ENCODE peak calls at places on chromosomes 6 and 20, in eight cellular contexts. H is GM12878, P is breast epithelium, L is HCT116, U is prostate gland, J is HepG2, O is esophagus muscularis mucosa, K is Panc1. X is an unnamed sample.

GRCh38 chr6:30769088-30769852 is 24.9 kb upstream of the IER3 start:
- DNase-seq in P (peak; percentile 85), L (peak; percentile 96), K (peak; percentile 93), J (peak; percentile 96), H (no peak), O (no peak), U (peak; percentile 41), X (peak; percentile 52)

GRCh38 chr20:9059931-9060330 is 9.0 kb upstream of the PLCB4 start:
- DNase-seq in P (no peak), O (no peak), U (no peak), H (no peak), L (no peak), K (no peak), J (no peak), X (no peak)

GRCh38 chr6:143745160-143746133 is 67.7 kb downstream of the PHACTR2 start:
- DNase-seq in U (peak; percentile 60), K (no peak), P (no peak), H (no peak), L (peak; percentile 15), O (no peak), J (peak; percentile 100), X (peak; percentile 57)

GRCh38 chr6:43758617-43759050 is 11.4 kb upstream of the VEGFA start:
- DNase-seq in H (no peak), J (no peak), U (no peak), O (no peak), P (no peak), K (no peak), L (no peak), X (no peak)

GRCh38 chr6:21500894-21501293 is 92.7 kb upstream of the SOX4 start:
- DNase-seq in H (no peak), P (no peak), L (no peak), J (no peak), U (no peak), K (no peak), O (no peak), X (peak; percentile 29)

GRCh38 chr6:162726997-162727346 is 594 bp downstream of the PRKN start:
- DNase-seq in O (no peak), J (no peak), H (no peak), L (no peak), K (no peak), P (no peak), U (peak; percentile 5), X (no peak)

GRCh38 chr6:11439017-11439420 is 98.5 kb upstream of the TMEM170B start:
- DNase-seq in K (no peak), J (no peak), L (no peak), P (no peak), O (no peak), H (no peak), U (no peak), X (no peak)

GRCh38 chr6:1136415-1136774 is 175.5 kb upstream of the FOXQ1 start:
- DNase-seq in J (no peak), U (peak; percentile 33), P (peak; percentile 22), O (peak; percentile 91), K (no peak), L (no peak), H (no peak), X (no peak)

GRCh38 chr20:40860487-40860902 is 168.1 kb upstream of the TOP1 start:
- DNase-seq in K (no peak), J (no peak), P (peak; percentile 33), H (no peak), U (no peak), O (no peak), L (peak; percentile 85), X (no peak)

GRCh38 chr20:10501377-10501776 is 66.3 kb downstream of the SLX4IP start:
- DNase-seq in U (peak; percentile 60), P (peak; percentile 89), O (no peak), H (no peak), K (no peak), L (no peak), J (no peak), X (no peak)

GRCh38 chr20:58690851-58691250 is 1.7 kb upstream of the NPEPL1 start:
- DNase-seq in P (no peak), L (no peak), H (no peak), O (no peak), U (peak; percentile 34), K (no peak), J (no peak), X (peak; percentile 24)

GRCh38 chr6:23533311-23533710 is 592.7 kb upstream of the NRSN1 start:
- DNase-seq in J (no peak), U (no peak), L (no peak), K (no peak), H (no peak), P (no peak), O (no peak), X (no peak)

GRCh38 chr6:170289108-170289931 is 1.6 kb downstream of the DLL1 start:
- DNase-seq in U (no peak), P (no peak), K (no peak), H (no peak), O (no peak), L (no peak), J (no peak), X (no peak)

GRCh38 chr6:77837034-77837784 is 184.4 kb downstream of the MEI4 start:
- DNase-seq in H (no peak), K (no peak), O (no peak), J (no peak), P (no peak), U (no peak), L (no peak), X (no peak)

GRCh38 chr6:111210074-111210729 is 122.9 kb downstream of the SLC16A10 start:
- DNase-seq in J (peak; percentile 60), L (peak; percentile 45), P (no peak), K (peak; percentile 73), O (no peak), U (peak; percentile 44), H (peak; percentile 30), X (no peak)

GRCh38 chr6:163406320-163406719 is 8.2 kb upstream of the QKI start:
- DNase-seq in J (no peak), H (no peak), O (no peak), P (no peak), K (no peak), L (no peak), U (no peak), X (no peak)

GRCh38 chr20:58892932-58893224 is 40.4 kb downstream of the GNAS start:
- DNase-seq in H (no peak), U (no peak), P (no peak), O (no peak), K (no peak), J (no peak), L (no peak), X (no peak)

GRCh38 chr6:140276719-140277118 is 902.3 kb upstream of the CITED2 start:
- DNase-seq in L (no peak), U (no peak), H (no peak), K (no peak), P (no peak), O (no peak), J (no peak), X (no peak)

GRCh38 chr6:159249752-159250151 is 80.6 kb downstream of the FNDC1 start:
- DNase-seq in O (peak; percentile 42), K (no peak), H (no peak), L (no peak), J (no peak), P (peak; percentile 30), U (no peak), X (no peak)

GRCh38 chr20:49595811-49596545 is 28.0 kb upstream of the PTGIS start:
- DNase-seq in U (no peak), O (no peak), L (no peak), P (no peak), J (no peak), K (no peak), H (no peak), X (no peak)

GRCh38 chr20:39885975-39886649 is 802.9 kb downstream of the MAFB start:
- DNase-seq in K (peak; percentile 17), J (peak; percentile 21), O (no peak), L (no peak), H (no peak), U (peak; percentile 42), P (no peak), X (peak; percentile 38)

GRCh38 chr6:44665683-44666082 is 278.2 kb downstream of the CDC5L start:
- DNase-seq in P (no peak), O (no peak), L (no peak), K (no peak), J (no peak), H (no peak), U (no peak), X (peak; percentile 8)

GRCh38 chr6:86031713-86032112 is 389.0 kb upstream of the SYNCRIP start:
- DNase-seq in J (no peak), U (no peak), O (no peak), P (no peak), K (no peak), H (no peak), L (no peak), X (no peak)

GRCh38 chr6:82385102-82385501 is 21.5 kb downstream of the TPBG start:
- DNase-seq in U (no peak), H (no peak), K (no peak), L (no peak), J (no peak), O (no peak), P (no peak), X (no peak)
- TF ChIP-seq POLR2AphosphoS5 in U (no peak), H (no peak), K (no peak), L (no peak), J (no peak), O (no peak), P (no peak), X (no peak)

DNA sequence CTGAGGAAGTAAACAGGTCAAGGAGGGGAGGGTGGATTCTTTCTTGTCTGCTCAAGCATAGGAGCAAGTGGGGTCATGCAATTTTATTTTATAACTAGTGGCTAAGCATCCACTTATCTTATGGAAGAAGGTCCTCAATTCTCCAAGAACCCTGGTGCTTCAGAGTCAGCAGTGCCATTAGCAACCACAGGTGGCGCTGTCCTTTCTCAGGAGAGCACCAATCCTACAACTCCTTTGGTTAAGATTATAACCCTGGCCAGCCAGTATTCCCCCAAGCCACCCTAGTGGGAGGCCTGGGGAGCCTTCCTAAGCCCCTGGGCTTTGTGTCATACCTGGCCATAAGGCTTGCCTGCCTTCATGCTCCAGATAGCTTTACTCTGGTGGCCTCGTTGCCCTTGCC is 60.7 kb downstream of the PCSK2 start:
- DNase-seq in P (no peak), L (no peak), U (no peak), J (no peak), O (no peak), K (no peak), H (no peak), X (no peak)
- TF ChIP-seq CTCF in P (no peak), L (peak; percentile 52), U (no peak), J (no peak), O (no peak), K (peak; percentile 33), H (no peak), X (no peak)

DNA sequence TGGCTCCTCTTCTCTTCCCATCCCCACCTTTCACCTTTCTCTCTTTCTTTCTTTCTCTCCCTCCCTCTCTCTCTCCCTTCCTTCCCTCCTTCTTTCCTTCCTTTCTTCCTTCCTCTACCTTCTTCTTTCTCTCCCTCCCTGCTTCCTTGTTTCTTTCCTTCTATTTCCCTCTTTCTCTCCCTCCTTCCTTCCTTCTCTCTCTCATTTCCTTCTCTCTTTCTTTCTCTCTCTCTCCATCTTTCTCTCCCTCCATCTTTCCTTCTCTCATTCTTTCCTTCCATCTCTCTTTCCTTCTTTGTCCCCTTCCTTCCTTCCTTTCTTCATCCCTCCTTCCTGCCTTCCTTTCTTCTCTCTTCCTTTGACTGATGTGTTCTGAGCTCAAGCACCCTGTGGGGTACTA is 1467.0 kb upstream of the DEFB115 start:
- DNase-seq in J (no peak), K (no peak), O (no peak), L (no peak), U (no peak), P (no peak), H (no peak), X (no peak)
- H3K9me3 ChIP-seq in J (peaks cover 73% of the 10 kb centered on the region), K (no peaks in the 10 kb centered on the region), O (peaks cover 10% of the 10 kb centered on the region), L (no peaks in the 10 kb centered on the region), U (no peaks in the 10 kb centered on the region), P (peaks cover 5% of the 10 kb centered on the region), H (no peaks in the 10 kb centered on the region), X (no peaks in the 10 kb centered on the region)

GRCh38 chr6:17393335-17394191 is at the start of gene CAP2:
- DNase-seq in L (no peak), U (peak; percentile 42), H (no peak), K (no peak), O (no peak), P (peak; percentile 38), J (peak; percentile 65), X (peak; percentile 28)
- TF ChIP-seq POLR2AphosphoS5 in L (peak; percentile 50), U (peak; percentile 39), H (no peak), K (no peak), O (peak; percentile 73), P (no peak), J (peak; percentile 56), X (no peak)

X was measured in stomach.